ENCODE peak calls at places on chromosomes 12 and 14, in six cellular contexts. N, E, B, P, O and D are unnamed samples.

GRCh38 chr12:64679487-64679983 is 69.2 kb downstream of the RASSF3 start:
- DNase-seq in N (peak; percentile 92), E (no peak), B (peak; percentile 71), P (no peak), O (no peak), D (peak; percentile 91)

GRCh38 chr12:131221946-131222249 is 268.2 kb downstream of the ADGRD1 start:
- DNase-seq in N (no peak), E (no peak), B (no peak), P (no peak), O (no peak), D (no peak)

GRCh38 chr14:73246387-73247150 is 9.3 kb downstream of the PAPLN start:
- DNase-seq in N (no peak), E (no peak), B (no peak), P (no peak), O (no peak), D (no peak)

GRCh38 chr12:6167327-6168280 is 32.6 kb upstream of the CD9 start:
- DNase-seq in N (peak; percentile 99), E (peak; percentile 98), B (peak; percentile 64), P (peak; percentile 62), O (peak; percentile 30), D (peak; percentile 44)

GRCh38 chr14:26702721-26703250 is 105.0 kb upstream of the NOVA1 start:
- DNase-seq in N (no peak), E (no peak), B (no peak), P (no peak), O (no peak), D (peak; percentile 10)

GRCh38 chr12:122306407-122306806 is 40.1 kb upstream of the VPS33A start:
- DNase-seq in N (no peak), E (peak; percentile 36), B (peak; percentile 62), P (no peak), O (peak; percentile 21), D (peak; percentile 34)

GRCh38 chr12:78402366-78403134 is 462.0 kb upstream of the SYT1 start:
- DNase-seq in N (no peak), E (no peak), B (no peak), P (no peak), O (no peak), D (no peak)

GRCh38 chr14:65304963-65305362 is 107.6 kb upstream of the FUT8 start:
- DNase-seq in N (no peak), E (peak; percentile 77), B (no peak), P (no peak), O (no peak), D (no peak)

GRCh38 chr12:49043856-49044258 is 16.7 kb downstream of the KMT2D start:
- DNase-seq in N (peak; percentile 39), E (peak; percentile 85), B (peak; percentile 80), P (no peak), O (peak; percentile 34), D (peak; percentile 74)

GRCh38 chr14:86570371-86570770 is 1040.4 kb downstream of the FLRT2 start:
- DNase-seq in N (no peak), E (no peak), B (no peak), P (no peak), O (no peak), D (no peak)

GRCh38 chr14:86574778-86575129 is 1044.8 kb downstream of the FLRT2 start:
- DNase-seq in N (no peak), E (no peak), B (no peak), P (no peak), O (no peak), D (no peak)

GRCh38 chr14:86575141-86575540 is 1045.2 kb downstream of the FLRT2 start:
- DNase-seq in N (no peak), E (no peak), B (no peak), P (no peak), O (no peak), D (no peak)

GRCh38 chr14:86574026-86574777 is 1044.3 kb downstream of the FLRT2 start:
- DNase-seq in N (no peak), E (no peak), B (no peak), P (no peak), O (peak; percentile 0), D (no peak)
- TF ChIP-seq MYC in N (no peak), E (no peak), B (no peak), P (no peak), O (no peak), D (no peak)

DNA sequence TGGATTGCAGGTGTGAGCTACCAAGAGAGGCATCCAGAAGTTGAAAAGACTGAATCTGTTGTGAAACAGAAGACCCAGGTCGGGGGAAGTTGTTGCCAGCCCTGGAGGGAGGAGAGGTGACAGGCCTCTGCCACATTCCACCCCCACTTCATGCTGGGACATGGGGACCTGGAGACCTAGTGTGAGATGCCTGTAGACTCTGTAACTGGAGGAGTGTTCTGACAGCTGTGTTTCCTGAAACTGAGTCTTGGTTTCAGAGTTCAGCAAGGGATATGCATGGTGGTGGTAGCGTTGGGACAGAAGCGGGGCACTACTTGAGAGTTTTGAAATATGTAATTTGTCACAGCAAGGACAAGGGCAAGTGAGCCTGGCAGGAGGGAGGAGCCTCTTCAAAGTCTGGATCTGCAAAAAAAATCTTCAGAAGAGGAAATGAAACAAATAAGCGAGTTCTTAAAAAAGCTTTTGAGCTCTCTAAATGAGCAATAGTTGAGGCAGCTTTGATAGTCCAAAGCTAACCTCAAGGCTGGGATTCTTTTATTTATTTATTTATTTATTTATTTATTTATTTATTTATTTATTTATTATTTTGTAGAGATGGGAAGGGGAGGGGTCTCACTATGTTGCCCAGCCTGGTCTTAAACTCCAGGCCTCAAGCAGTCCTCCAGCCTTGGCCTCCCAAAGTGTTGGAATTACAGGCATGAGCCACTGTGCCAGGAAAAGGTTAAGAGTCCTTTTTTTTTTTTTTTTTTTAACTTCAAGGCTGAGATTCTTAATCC is 58.9 kb upstream of the EEA1 start:
- DNase-seq in N (peak; percentile 34), E (peak; percentile 73), B (no peak), P (peak; percentile 98), O (peak; percentile 45), D (no peak)
- TF ChIP-seq MYC in N (no peak), E (no peak), B (no peak), P (no peak), O (no peak), D (no peak)

GRCh38 chr14:88496414-88496813 is 58.4 kb downstream of the PTPN21 start:
- DNase-seq in N (no peak), E (no peak), B (no peak), P (no peak), O (no peak), D (no peak)

GRCh38 chr14:88493392-88494185 is 61.2 kb downstream of the PTPN21 start:
- DNase-seq in N (no peak), E (no peak), B (no peak), P (no peak), O (no peak), D (no peak)

GRCh38 chr14:88490168-88490567 is 64.6 kb downstream of the PTPN21 start:
- DNase-seq in N (no peak), E (no peak), B (no peak), P (no peak), O (no peak), D (no peak)

GRCh38 chr14:88488897-88489296 is 65.9 kb downstream of the PTPN21 start:
- DNase-seq in N (no peak), E (no peak), B (no peak), P (no peak), O (no peak), D (no peak)

DNA sequence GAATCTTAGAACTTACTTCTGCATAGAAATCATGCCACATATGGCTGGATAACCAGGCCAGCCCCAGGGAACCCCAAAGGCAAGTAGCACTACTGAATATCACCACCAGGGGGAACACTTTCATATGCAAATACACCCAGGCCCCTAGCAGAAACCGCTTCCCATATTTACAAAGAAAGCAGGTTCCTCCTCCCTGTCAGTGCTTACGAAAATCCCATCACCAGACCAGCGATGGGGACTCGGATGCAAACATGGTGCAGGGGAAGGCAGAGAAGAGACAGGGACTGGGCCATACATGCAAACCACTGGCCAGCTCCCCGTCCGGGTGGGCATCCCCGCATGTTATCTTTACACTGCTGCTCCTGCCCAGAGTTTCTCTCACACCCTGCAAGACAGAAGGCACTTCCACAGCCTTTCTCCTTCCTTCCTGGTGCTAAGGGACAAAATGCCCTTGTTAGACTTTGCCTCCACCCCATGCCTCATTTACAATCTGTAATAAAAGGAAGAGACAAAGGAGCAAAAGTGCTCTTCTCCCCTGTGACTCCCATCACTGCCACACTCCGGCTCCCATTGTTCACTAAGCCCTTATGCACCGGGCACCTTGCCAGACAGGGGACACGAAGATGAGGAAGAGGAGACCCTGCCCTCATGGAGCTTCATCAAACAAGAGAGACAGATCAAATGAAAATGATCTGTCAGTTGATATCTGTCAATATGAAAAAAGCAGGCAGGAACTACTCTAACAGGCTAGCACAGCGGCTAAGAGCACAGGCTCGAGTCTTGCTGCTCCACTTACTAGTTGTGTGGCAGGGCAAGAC is 62.3 kb downstream of the PTPN21 start:
- DNase-seq in N (peak; percentile 72), E (peak; percentile 82), B (peak; percentile 71), P (peak; percentile 19), O (peak; percentile 65), D (peak; percentile 79)
- TF ChIP-seq MYC in N (no peak), E (peak; percentile 14), B (no peak), P (no peak), O (no peak), D (no peak)

DNA sequence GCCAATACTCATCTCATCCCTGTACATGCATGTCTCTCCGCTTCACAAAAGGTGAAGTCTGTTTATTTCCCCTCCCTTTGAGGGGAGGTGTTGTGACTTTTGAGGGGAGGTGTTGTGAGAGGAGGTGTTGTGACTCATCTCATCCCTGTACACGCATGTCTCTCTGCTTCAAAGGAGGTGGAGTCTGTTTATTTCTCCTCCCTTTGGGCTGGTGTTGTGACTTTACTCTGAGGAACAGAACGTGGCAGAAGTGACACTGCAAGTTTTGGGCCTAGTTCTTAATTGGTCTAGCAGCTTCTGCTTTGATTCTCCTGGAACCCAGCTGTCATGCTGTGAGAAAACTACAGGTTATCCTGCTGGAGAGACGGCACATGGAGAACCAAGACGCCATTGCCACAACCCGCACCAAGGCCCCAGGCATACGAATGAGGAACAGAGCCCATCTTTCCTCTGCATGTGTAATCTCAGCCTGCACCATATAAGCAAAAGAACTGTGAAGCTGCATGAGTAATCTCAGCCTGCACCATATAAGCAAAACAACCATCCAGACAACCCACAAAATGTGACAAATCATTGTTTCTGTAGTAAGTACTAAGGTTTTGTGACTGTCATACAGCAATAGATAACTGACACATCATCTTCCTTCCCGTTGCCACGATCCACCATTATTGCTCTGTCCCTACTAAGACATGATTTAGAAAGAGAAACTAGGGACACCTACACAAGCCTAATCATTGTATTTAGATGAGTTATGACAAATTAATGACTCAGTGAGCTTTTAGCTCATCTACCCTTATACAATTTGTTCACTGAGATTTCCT is 30.0 kb downstream of the GALNT4 start:
- DNase-seq in N (no peak), E (no peak), B (peak; percentile 12), P (no peak), O (no peak), D (no peak)
- TF ChIP-seq MYC in N (no peak), E (no peak), B (no peak), P (no peak), O (no peak), D (no peak)

GRCh38 chr14:37122288-37122687 is 50.1 kb downstream of the SLC25A21 start:
- DNase-seq in N (peak; percentile 85), E (peak; percentile 1), B (no peak), P (no peak), O (peak; percentile 75), D (peak; percentile 58)
- TF ChIP-seq MYC in N (no peak), E (no peak), B (no peak), P (no peak), O (no peak), D (no peak)